ENCODE peak calls at places on chromosomes 7 and 10, in six cellular contexts. X, Z, Y, V, D and W are unnamed samples.

GRCh38 chr7:150324366-150324961 is 1.1 kb upstream of the ACTR3C start:
- DNase-seq in X (no peak), Z (no peak), Y (peak), V (no peak), D (no peak), W (no peak)

GRCh38 chr7:116249969-116250553 is 39.7 kb downstream of the TES start:
- DNase-seq in X (no peak), Z (no peak), Y (no peak), V (peak), D (no peak), W (no peak)

GRCh38 chr7:28364082-28364481 is 48.2 kb upstream of the CREB5 start:
- DNase-seq in X (no peak), Z (no peak), Y (no peak), V (no peak), D (no peak), W (no peak)

GRCh38 chr10:79939969-79940368 is 8.9 kb downstream of the SFTPD start:
- DNase-seq in X (no peak), Z (no peak), Y (no peak), V (no peak), D (no peak), W (no peak)

GRCh38 chr7:128236924-128237586 is 4.0 kb upstream of the LEP start:
- DNase-seq in X (no peak), Z (peak), Y (no peak), V (peak), D (no peak), W (peak)

GRCh38 chr7:115267503-115267902 is 345.6 kb downstream of the MDFIC start:
- DNase-seq in X (no peak), Z (no peak), Y (no peak), V (no peak), D (no peak), W (no peak)

GRCh38 chr10:21292763-21293517 is 232.5 kb downstream of the SKIDA1 start:
- DNase-seq in X (peak), Z (peak), Y (peak), V (peak), D (peak), W (peak)

GRCh38 chr7:128030999-128031681 is at the start of gene LRRC4:
- DNase-seq in X (no peak), Z (no peak), Y (no peak), V (peak), D (no peak), W (no peak)

GRCh38 chr7:113715981-113716870 is 202.6 kb downstream of the PPP1R3A start:
- DNase-seq in X (no peak), Z (no peak), Y (no peak), V (no peak), D (no peak), W (no peak)

GRCh38 chr10:34988397-34989067 is 101.6 kb downstream of the CUL2 start:
- DNase-seq in X (no peak), Z (no peak), Y (no peak), V (no peak), D (no peak), W (no peak)

GRCh38 chr7:121544726-121545125 is 148.6 kb upstream of the FAM3C start:
- DNase-seq in X (no peak), Z (peak), Y (peak), V (peak), D (no peak), W (peak)

GRCh38 chr10:5814110-5815107 is 1.2 kb upstream of the GDI2 start:
- DNase-seq in X (no peak), Z (no peak), Y (no peak), V (peak), D (no peak), W (peak)

GRCh38 chr10:124251317-124251716 is 157.9 kb upstream of the CHST15 start:
- DNase-seq in X (peak), Z (no peak), Y (no peak), V (no peak), D (no peak), W (no peak)

GRCh38 chr10:8487346-8487745 is 432.9 kb downstream of the GATA3 start:
- DNase-seq in X (no peak), Z (no peak), Y (no peak), V (no peak), D (no peak), W (no peak)

GRCh38 chr7:103521917-103522316 is 75.9 kb upstream of the SLC26A5 start:
- DNase-seq in X (no peak), Z (no peak), Y (no peak), V (no peak), D (no peak), W (no peak)

GRCh38 chr10:46031648-46032532 is 1.5 kb upstream of the NCOA4 start:
- DNase-seq in X (no peak), Z (no peak), Y (no peak), V (no peak), D (no peak), W (no peak)

GRCh38 chr7:106772655-106773108 is 92.4 kb upstream of the PIK3CG start:
- DNase-seq in X (no peak), Z (peak), Y (no peak), V (peak), D (no peak), W (no peak)

GRCh38 chr10:46216836-46217748 is 69.7 kb upstream of the ANTXRL start:
- DNase-seq in X (no peak), Z (no peak), Y (no peak), V (no peak), D (no peak), W (no peak)

GRCh38 chr10:96719205-96719604 is 1.1 kb downstream of the PIK3AP1 start:
- DNase-seq in X (no peak), Z (no peak), Y (no peak), V (no peak), D (no peak), W (no peak)

GRCh38 chr10:77403761-77404160 is 233.8 kb downstream of the KCNMA1 start:
- DNase-seq in X (no peak), Z (no peak), Y (no peak), V (no peak), D (no peak), W (no peak)

GRCh38 chr7:150515248-150515647 is 576 bp downstream of the GIMAP7 start:
- DNase-seq in X (no peak), Z (no peak), Y (no peak), V (no peak), D (no peak), W (no peak)

GRCh38 chr7:2399848-2400587 is 3.4 kb upstream of the CHST12 start:
- DNase-seq in X (peak), Z (peak), Y (peak), V (peak), D (peak), W (peak)

GRCh38 chr7:110868458-110868857 is 222.5 kb upstream of the LRRN3 start:
- DNase-seq in X (no peak), Z (no peak), Y (no peak), V (peak), D (no peak), W (no peak)

GRCh38 chr7:904847-905246 is 28.5 kb downstream of the GET4 start:
- DNase-seq in X (no peak), Z (no peak), Y (no peak), V (peak), D (peak), W (no peak)

GRCh38 chr10:106615081-106615480 is 549.4 kb downstream of the SORCS1 start:
- DNase-seq in X (no peak), Z (no peak), Y (no peak), V (no peak), D (no peak), W (no peak)

GRCh38 chr10:100506596-100507356 is 12.9 kb downstream of the SEC31B start:
- DNase-seq in X (no peak), Z (no peak), Y (no peak), V (no peak), D (no peak), W (no peak)

GRCh38 chr10:115969591-115969990 is 303.4 kb downstream of the GFRA1 start:
- DNase-seq in X (no peak), Z (no peak), Y (no peak), V (no peak), D (no peak), W (no peak)

GRCh38 chr10:14244801-14245211 is 85.9 kb downstream of the FRMD4A start:
- DNase-seq in X (no peak), Z (peak), Y (no peak), V (peak), D (no peak), W (peak)

GRCh38 chr7:40329601-40330153 is 194.9 kb downstream of the SUGCT start:
- DNase-seq in X (no peak), Z (peak), Y (no peak), V (peak), D (no peak), W (peak)

GRCh38 chr7:79298145-79298760 is 155.2 kb downstream of the MAGI2 start:
- DNase-seq in X (no peak), Z (peak), Y (peak), V (peak), D (no peak), W (peak)

GRCh38 chr10:96642973-96643372 is 56.2 kb upstream of the TM9SF3 start:
- DNase-seq in X (peak), Z (no peak), Y (peak), V (no peak), D (peak), W (no peak)

GRCh38 chr10:49602380-49603023 is 7.6 kb upstream of the SLC18A3 start:
- DNase-seq in X (no peak), Z (no peak), Y (no peak), V (no peak), D (no peak), W (no peak)

GRCh38 chr10:124709862-124710261 is 34.3 kb downstream of the FAM53B start:
- DNase-seq in X (no peak), Z (no peak), Y (peak), V (no peak), D (peak), W (no peak)

GRCh38 chr10:9786101-9786500 is 1231.6 kb upstream of the CELF2 start:
- DNase-seq in X (no peak), Z (no peak), Y (no peak), V (peak), D (no peak), W (no peak)

GRCh38 chr10:113176652-113177155 is 226.7 kb downstream of the TCF7L2 start:
- DNase-seq in X (no peak), Z (no peak), Y (no peak), V (no peak), D (no peak), W (no peak)

GRCh38 chr10:24518981-24519597 is 204.6 kb downstream of the ARHGAP21 start:
- DNase-seq in X (peak), Z (no peak), Y (peak), V (peak), D (peak), W (peak)

GRCh38 chr10:14953452-14954000 is 370 bp downstream of the DCLRE1C start:
- DNase-seq in X (no peak), Z (no peak), Y (no peak), V (peak), D (peak), W (peak)

GRCh38 chr7:147013820-147014219 is 897.2 kb downstream of the CNTNAP2 start:
- DNase-seq in X (no peak), Z (no peak), Y (no peak), V (peak), D (no peak), W (no peak)

GRCh38 chr10:102285134-102285533 is 39.8 kb downstream of the GBF1 start:
- DNase-seq in X (no peak), Z (no peak), Y (no peak), V (no peak), D (no peak), W (no peak)

GRCh38 chr10:102284531-102284930 is 39.2 kb downstream of the GBF1 start:
- DNase-seq in X (no peak), Z (no peak), Y (no peak), V (no peak), D (no peak), W (no peak)

GRCh38 chr10:102283890-102284289 is 38.6 kb downstream of the GBF1 start:
- DNase-seq in X (no peak), Z (no peak), Y (no peak), V (no peak), D (no peak), W (no peak)

GRCh38 chr10:102281103-102281502 is 35.8 kb downstream of the GBF1 start:
- DNase-seq in X (no peak), Z (no peak), Y (no peak), V (peak), D (no peak), W (no peak)

DNA sequence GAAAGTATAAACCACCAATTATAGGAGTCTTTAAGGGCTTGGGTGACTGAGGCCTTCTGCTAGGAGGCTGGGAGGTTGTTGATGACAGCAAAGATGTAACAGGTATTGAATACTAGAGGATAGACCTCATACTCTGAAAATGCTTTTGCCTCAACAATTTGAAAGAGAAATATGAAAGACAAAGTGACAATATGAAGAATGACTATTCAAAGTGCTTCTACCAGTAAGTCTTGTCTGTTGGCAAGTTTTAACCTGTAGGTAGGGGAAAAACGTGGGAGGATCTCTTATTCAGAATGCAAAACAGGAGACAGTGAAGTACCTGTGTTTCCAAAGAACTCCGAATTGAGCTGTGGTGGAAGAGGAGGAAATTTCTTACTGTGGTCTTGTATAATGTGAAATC is 38.2 kb downstream of the GBF1 start:
- DNase-seq in X (no peak), Z (no peak), Y (no peak), V (no peak), D (no peak), W (no peak)
- H3K4me3 ChIP-seq in X (no peak), Z (no peak), Y (no peak), V (no peak), D (no peak), W (no peak)

GRCh38 chr10:60375293-60376004 is 14.2 kb downstream of the ANK3 start:
- DNase-seq in X (no peak), Z (no peak), Y (no peak), V (no peak), D (no peak), W (no peak)

GRCh38 chr10:60372436-60372835 is 17.2 kb downstream of the ANK3 start:
- DNase-seq in X (no peak), Z (no peak), Y (no peak), V (no peak), D (no peak), W (no peak)

GRCh38 chr10:60376953-60377352 is 12.7 kb downstream of the ANK3 start:
- DNase-seq in X (no peak), Z (no peak), Y (no peak), V (no peak), D (no peak), W (no peak)

GRCh38 chr10:60377955-60378354 is 11.7 kb downstream of the ANK3 start:
- DNase-seq in X (no peak), Z (no peak), Y (no peak), V (no peak), D (no peak), W (no peak)

GRCh38 chr10:60376221-60376620 is 13.5 kb downstream of the ANK3 start:
- DNase-seq in X (no peak), Z (no peak), Y (no peak), V (no peak), D (no peak), W (no peak)
- TF ChIP-seq CTCF in X (no peak), Z (no peak), Y (no peak), V (no peak), D (no peak), W (no peak)

DNA sequence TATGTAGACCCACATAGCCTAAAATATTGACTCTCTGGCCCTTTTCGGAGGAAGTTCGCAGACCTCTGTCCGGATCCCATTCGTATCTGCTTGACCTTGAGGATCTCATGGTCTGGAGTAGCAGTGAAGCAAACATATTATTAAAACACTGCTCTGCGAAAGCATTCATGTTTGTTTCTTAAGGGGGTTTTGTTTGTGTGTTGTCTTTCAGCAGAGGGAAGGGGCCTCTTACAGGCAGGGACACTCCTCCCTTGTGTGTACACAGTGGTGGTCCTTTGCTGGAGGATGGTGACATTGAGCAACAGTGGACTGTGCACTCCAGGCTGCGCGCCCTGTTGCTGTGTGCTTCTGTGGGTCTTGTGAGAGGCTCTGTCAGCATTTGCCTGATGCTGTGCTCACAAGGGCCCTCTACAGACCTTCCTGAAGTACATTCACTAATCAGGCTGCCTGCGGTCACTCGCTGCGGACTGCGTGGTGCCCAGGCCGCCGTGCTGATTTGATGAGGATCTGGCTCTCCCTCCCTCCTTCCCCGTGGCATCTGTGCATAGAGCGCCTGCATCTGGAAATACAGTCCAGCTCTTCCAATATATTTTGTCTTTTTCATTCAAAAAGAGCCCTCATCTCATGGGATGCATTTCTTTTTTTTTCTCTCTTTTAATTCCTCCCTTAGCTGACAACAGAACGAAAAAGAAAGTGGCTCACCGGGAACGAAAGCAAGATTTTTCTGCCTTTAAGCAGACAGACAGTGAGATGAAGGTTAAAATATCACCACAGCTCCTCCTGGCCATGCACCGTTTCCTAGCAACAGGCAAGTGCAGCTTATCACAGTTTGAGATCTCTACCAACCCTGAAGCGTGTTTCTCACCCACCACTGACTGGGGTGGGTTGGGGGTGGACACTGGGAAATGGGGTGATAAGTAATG is 135.8 kb downstream of the CNNM2 start:
- DNase-seq in X (peak), Z (peak), Y (peak), V (peak), D (peak), W (peak)
- H3K4me3 ChIP-seq in X (no peak), Z (no peak), Y (peak), V (peak), D (peak), W (peak)

DNA sequence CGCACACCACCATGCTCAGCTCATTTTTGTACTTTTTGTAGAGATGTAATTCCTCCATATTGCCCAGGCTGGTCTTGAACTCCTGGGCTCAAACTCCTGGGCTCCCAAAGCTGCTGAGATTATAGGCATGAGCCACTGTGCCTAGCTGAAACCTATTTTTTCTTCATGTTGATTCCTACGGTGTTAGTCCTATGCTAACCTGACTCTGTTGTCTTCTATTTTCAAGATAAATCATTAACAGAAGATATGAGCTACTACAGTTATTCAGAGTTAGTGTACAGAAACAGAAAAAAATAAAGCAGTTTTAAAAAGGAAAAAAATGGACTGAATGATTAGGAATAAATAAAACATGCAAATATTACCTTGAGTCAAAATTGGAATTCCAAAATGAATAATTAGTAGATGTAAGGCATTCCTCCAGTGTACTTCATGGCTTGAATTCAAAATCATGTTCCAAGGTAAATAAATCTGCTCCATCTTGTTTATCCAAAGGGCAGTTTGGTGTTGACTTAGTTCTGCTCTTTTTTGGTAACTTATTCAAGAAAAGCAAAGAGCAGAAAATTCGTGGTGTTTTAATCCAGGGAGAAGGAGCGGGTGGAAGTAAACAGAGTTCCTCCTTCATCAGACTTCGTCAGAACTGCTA is 185.8 kb downstream of the CACNB2 start:
- DNase-seq in X (no peak), Z (no peak), Y (no peak), V (peak), D (no peak), W (no peak)
- TF ChIP-seq CTCF in X (no peak), Z (no peak), Y (no peak), V (no peak), D (no peak), W (no peak)

GRCh38 chr10:30499816-30500215 is 65.8 kb downstream of the MAP3K8 start:
- DNase-seq in X (no peak), Z (no peak), Y (no peak), V (no peak), D (no peak), W (no peak)
- H3K4me3 ChIP-seq in X (no peak), Z (no peak), Y (no peak), V (no peak), D (no peak), W (no peak)

GRCh38 chr10:60139798-60140566 is 233.6 kb upstream of the CCDC6 start:
- DNase-seq in X (no peak), Z (peak), Y (no peak), V (peak), D (no peak), W (peak)

GRCh38 chr10:60139290-60139689 is 232.9 kb upstream of the CCDC6 start:
- DNase-seq in X (no peak), Z (no peak), Y (no peak), V (no peak), D (no peak), W (no peak)

GRCh38 chr10:60141916-60142559 is 235.7 kb upstream of the CCDC6 start:
- DNase-seq in X (no peak), Z (no peak), Y (no peak), V (no peak), D (no peak), W (no peak)

GRCh38 chr10:60142736-60143135 is 236.4 kb upstream of the CCDC6 start:
- DNase-seq in X (no peak), Z (no peak), Y (no peak), V (no peak), D (no peak), W (no peak)

GRCh38 chr10:60140681-60141632 is 234.6 kb upstream of the CCDC6 start:
- DNase-seq in X (no peak), Z (no peak), Y (peak), V (peak), D (no peak), W (peak)
- TF ChIP-seq CTCF in X (no peak), Z (no peak), Y (no peak), V (no peak), D (no peak), W (no peak)

GRCh38 chr10:44963772-44964633 is 4.4 kb downstream of the RASSF4 start:
- DNase-seq in X (peak), Z (no peak), Y (peak), V (peak), D (peak), W (no peak)
- H3K4me3 ChIP-seq in X (no peak), Z (no peak), Y (no peak), V (no peak), D (peak), W (no peak)